ENCODE peak calls at places on chromosomes 16 and 17, in nine cellular contexts. Z is CD4-positive, alpha-beta T cell; L is tibial artery; O is MCF 10A; W is Peyer's patch; I is fibroblast of mammary gland; R is WTC11; J is adrenal gland; N is fibroblast of lung. V is an unnamed sample.

GRCh38 chr16:893360-893759 is 77.4 kb downstream of the LMF1 start:
- DNase-seq in Z (no peak), L (no peak), O (no peak), W (no peak), I (no peak), R (no peak), J (no peak), N (no peak), V (no peak)

GRCh38 chr17:43780135-43780534 is at the start of gene CFAP97D1:
- DNase-seq in Z (no peak), L (no peak), O (no peak), W (no peak), I (no peak), R (no peak), J (peak; percentile 53), N (no peak), V (no peak)

GRCh38 chr16:13421726-13422125 is 498.2 kb upstream of the ERCC4 start:
- DNase-seq in Z (no peak), L (no peak), O (no peak), W (no peak), I (peak; percentile 54), R (no peak), J (no peak), N (no peak), V (no peak)

GRCh38 chr17:20010099-20010863 is 1.1 kb downstream of the SPECC1 start:
- DNase-seq in Z (no peak), L (peak; percentile 80), O (peak; percentile 63), W (no peak), I (peak; percentile 61), R (peak; percentile 28), J (peak; percentile 72), N (peak; percentile 75), V (no peak)

GRCh38 chr17:45775148-45775547 is 9.0 kb upstream of the CRHR1 start:
- DNase-seq in Z (no peak), L (no peak), O (no peak), W (no peak), I (no peak), R (no peak), J (no peak), N (no peak), V (no peak)

GRCh38 chr17:78687944-78688343 is 94.1 kb downstream of the CYTH1 start:
- DNase-seq in Z (no peak), L (no peak), O (no peak), W (no peak), I (no peak), R (no peak), J (peak; percentile 18), N (no peak), V (no peak)

GRCh38 chr17:75693500-75694481 is 26.7 kb downstream of the SAP30BP start:
- DNase-seq in Z (no peak), L (peak; percentile 97), O (peak; percentile 99), W (peak; percentile 49), I (peak; percentile 38), R (peak; percentile 24), J (peak; percentile 96), N (peak; percentile 86), V (no peak)

GRCh38 chr17:1484060-1484535 is 8.4 kb downstream of the MYO1C start:
- DNase-seq in Z (no peak), L (no peak), O (no peak), W (peak; percentile 57), I (no peak), R (peak; percentile 34), J (no peak), N (no peak), V (no peak)

GRCh38 chr16:74743668-74744299 is 30.8 kb downstream of the FA2H start:
- DNase-seq in Z (no peak), L (no peak), O (peak; percentile 94), W (peak; percentile 90), I (peak; percentile 65), R (no peak), J (peak; percentile 87), N (peak; percentile 59), V (no peak)

GRCh38 chr16:75566889-75567255 is 693 bp downstream of the GABARAPL2 start:
- DNase-seq in Z (no peak), L (no peak), O (peak; percentile 4), W (no peak), I (no peak), R (peak; percentile 33), J (peak; percentile 58), N (no peak), V (no peak)

GRCh38 chr17:57909548-57909947 is 45.7 kb downstream of the CUEDC1 start:
- DNase-seq in Z (no peak), L (no peak), O (no peak), W (no peak), I (no peak), R (no peak), J (no peak), N (no peak), V (no peak)

GRCh38 chr17:56935461-56935860 is 21.6 kb upstream of the TRIM25 start:
- DNase-seq in Z (no peak), L (no peak), O (no peak), W (no peak), I (no peak), R (no peak), J (no peak), N (no peak), V (no peak)

GRCh38 chr17:73240561-73240960 is 21.1 kb downstream of the CPSF4L start:
- DNase-seq in Z (no peak), L (no peak), O (no peak), W (no peak), I (no peak), R (no peak), J (peak; percentile 52), N (no peak), V (no peak)

GRCh38 chr16:29858974-29859373 is 4.1 kb downstream of the CDIPT start:
- DNase-seq in Z (no peak), L (no peak), O (no peak), W (no peak), I (no peak), R (no peak), J (peak; percentile 50), N (no peak), V (no peak)

GRCh38 chr17:72720494-72720825 is 372.0 kb downstream of the SLC39A11 start:
- DNase-seq in Z (no peak), L (no peak), O (no peak), W (no peak), I (no peak), R (no peak), J (no peak), N (no peak), V (no peak)

DNA sequence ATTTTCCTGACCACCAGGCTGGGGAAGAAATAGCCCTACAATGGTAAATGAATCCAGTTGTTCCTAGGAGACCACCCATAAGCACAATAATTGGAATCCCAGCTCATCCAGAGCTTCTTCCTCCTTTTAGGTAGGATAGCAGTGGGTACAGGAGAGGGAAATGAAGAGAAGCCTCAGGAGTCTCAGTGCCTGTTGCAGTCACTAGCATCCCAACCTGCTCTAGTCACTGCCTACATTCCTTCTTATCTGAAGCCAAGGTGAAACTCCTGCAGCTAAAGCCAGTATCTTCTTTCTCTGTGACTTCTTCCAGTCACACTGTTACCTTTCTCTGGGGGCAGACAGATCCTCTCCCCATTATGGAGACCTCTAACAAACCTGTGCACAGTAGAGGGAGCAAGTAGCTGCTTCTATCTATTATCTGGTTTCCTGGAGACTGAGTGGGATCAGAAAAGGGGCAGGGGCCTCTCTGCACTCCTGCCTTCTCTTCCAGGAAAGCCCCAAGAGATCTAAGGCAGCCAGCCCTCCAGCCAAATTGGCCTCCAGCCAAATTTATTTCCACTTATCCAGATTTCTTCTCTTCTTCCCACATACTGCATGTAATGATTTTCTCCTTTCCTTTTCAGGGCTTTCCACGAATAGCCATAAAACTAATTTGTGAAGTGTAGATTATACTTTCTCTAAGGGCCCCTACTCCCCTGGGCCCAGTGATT is 85.5 kb downstream of the SSH2 start:
- DNase-seq in Z (no peak), L (no peak), O (no peak), W (no peak), I (peak; percentile 29), R (no peak), J (no peak), N (peak; percentile 31), V (no peak)
- TF ChIP-seq CTCF in Z (no peak), L (no peak), O (no peak), W (no peak), I (no peak), R (no peak), J (no peak), N (no peak), V (no peak)

DNA sequence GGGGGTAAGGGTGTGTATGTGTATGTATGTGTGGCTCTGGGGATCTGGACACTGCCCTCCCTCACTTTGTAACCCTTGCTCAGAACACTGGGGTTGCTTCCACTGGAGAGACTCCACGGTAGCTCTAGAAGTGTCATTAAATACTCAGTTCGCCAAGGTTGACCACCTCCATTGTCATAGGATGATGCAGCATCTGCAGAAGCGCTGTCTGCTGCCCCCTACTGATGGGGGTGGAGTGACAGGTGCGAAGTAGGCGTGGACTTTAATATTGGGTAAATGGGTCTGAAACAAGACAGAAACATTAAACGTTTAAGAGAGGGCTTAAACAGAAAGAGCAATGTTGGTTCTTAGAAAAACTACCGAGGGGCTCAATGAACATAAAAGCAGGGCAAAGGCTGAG is 35.5 kb upstream of the STAC2 start:
- DNase-seq in Z (no peak), L (no peak), O (no peak), W (no peak), I (no peak), R (peak; percentile 79), J (no peak), N (no peak), V (no peak)
- TF ChIP-seq CTCF in Z (no peak), L (peak; percentile 12), O (no peak), W (no peak), I (no peak), R (peak; percentile 54), J (no peak), N (no peak), V (no peak)

GRCh38 chr16:58029410-58029809 is 3.9 kb downstream of the MMP15 start:
- DNase-seq in Z (no peak), L (no peak), O (no peak), W (peak; percentile 67), I (no peak), R (no peak), J (no peak), N (no peak), V (no peak)
- TF ChIP-seq CTCF in Z (no peak), L (no peak), O (no peak), W (no peak), I (no peak), R (no peak), J (no peak), N (no peak), V (no peak)

GRCh38 chr17:5798104-5798503 is 213.8 kb upstream of the NLRP1 start:
- DNase-seq in Z (no peak), L (no peak), O (no peak), W (no peak), I (no peak), R (no peak), J (no peak), N (no peak), V (no peak)

GRCh38 chr17:5794881-5795486 is 210.7 kb upstream of the NLRP1 start:
- DNase-seq in Z (no peak), L (no peak), O (no peak), W (no peak), I (no peak), R (no peak), J (no peak), N (no peak), V (no peak)

GRCh38 chr17:5797447-5797846 is 213.1 kb upstream of the NLRP1 start:
- DNase-seq in Z (no peak), L (no peak), O (no peak), W (no peak), I (no peak), R (no peak), J (no peak), N (no peak), V (no peak)

GRCh38 chr17:5793157-5793556 is 208.8 kb upstream of the NLRP1 start:
- DNase-seq in Z (no peak), L (no peak), O (no peak), W (no peak), I (no peak), R (no peak), J (no peak), N (no peak), V (no peak)

GRCh38 chr17:5793899-5794298 is 209.6 kb upstream of the NLRP1 start:
- DNase-seq in Z (no peak), L (no peak), O (peak; percentile 34), W (no peak), I (peak; percentile 11), R (peak; percentile 41), J (no peak), N (no peak), V (no peak)
- TF ChIP-seq CTCF in Z (no peak), L (no peak), O (peak; percentile 24), W (no peak), I (peak; percentile 13), R (peak; percentile 30), J (no peak), N (no peak), V (no peak)

V was measured in natural killer cell.